ENCODE peak calls at places on chromosomes 3 and 15, in five cellular contexts. S is ovary, K is upper lobe of right lung, L is left ventricle myocardium inferior, A is H1. P is an unnamed sample. For H3K36me3 and H3K9me3, the result is how much of the 10 kb centered on the place peaks cover.

GRCh38 chr3:88036221-88036620 is 22.6 kb downstream of the CGGBP1 start:
- DNase-seq in S (no peak), K (no peak), L (no peak), A (no peak), P (no peak)

GRCh38 chr15:40103124-40103858 is 5.4 kb downstream of the BMF start:
- DNase-seq in S (peak), K (peak), L (peak), A (peak), P (peak)

GRCh38 chr3:175431396-175431795 is 572.3 kb downstream of the NAALADL2 start:
- DNase-seq in S (no peak), K (no peak), L (no peak), A (no peak), P (no peak)

GRCh38 chr15:54280726-54281125 is 302.5 kb downstream of the UNC13C start:
- DNase-seq in S (no peak), K (no peak), L (no peak), A (no peak), P (no peak)

GRCh38 chr3:129892486-129892856 is 1.0 kb downstream of the TMCC1 start:
- DNase-seq in S (no peak), K (no peak), L (no peak), A (no peak), P (no peak)

GRCh38 chr3:128971421-128971820 is 22.5 kb downstream of the CFAP92 start:
- DNase-seq in S (peak), K (no peak), L (peak), A (no peak), P (peak)

GRCh38 chr15:63894662-63894949 is 60.9 kb upstream of the HERC1 start:
- DNase-seq in S (no peak), K (peak), L (no peak), A (no peak), P (no peak)

GRCh38 chr3:197144188-197144587 is 114.6 kb upstream of the MELTF start:
- DNase-seq in S (no peak), K (no peak), L (no peak), A (no peak), P (no peak)

DNA sequence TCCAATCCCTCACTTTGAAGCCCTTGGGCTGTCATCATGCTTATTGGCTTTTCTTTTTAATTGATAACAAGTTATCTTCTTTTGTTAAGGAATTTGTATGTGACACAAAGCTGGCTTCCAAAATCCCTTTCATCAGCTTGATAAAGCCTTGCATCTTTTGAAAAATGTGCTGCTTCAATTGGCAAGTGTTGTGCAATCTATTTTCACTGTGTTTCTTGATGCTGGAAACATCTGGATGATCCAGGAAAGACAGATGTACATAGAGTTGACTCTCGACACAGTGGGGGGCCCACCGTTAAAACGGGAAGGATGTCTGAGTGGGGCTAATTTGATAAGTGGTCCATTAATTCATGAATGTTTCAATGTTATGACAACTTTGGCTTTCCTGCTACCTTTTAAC is 158.3 kb upstream of the WNT5A start:
- DNase-seq in S (no peak), K (no peak), L (no peak), A (no peak), P (no peak)
- H3K36me3 ChIP-seq in S (under half), K (under half), L (under half), A (under half), P (under half)

DNA sequence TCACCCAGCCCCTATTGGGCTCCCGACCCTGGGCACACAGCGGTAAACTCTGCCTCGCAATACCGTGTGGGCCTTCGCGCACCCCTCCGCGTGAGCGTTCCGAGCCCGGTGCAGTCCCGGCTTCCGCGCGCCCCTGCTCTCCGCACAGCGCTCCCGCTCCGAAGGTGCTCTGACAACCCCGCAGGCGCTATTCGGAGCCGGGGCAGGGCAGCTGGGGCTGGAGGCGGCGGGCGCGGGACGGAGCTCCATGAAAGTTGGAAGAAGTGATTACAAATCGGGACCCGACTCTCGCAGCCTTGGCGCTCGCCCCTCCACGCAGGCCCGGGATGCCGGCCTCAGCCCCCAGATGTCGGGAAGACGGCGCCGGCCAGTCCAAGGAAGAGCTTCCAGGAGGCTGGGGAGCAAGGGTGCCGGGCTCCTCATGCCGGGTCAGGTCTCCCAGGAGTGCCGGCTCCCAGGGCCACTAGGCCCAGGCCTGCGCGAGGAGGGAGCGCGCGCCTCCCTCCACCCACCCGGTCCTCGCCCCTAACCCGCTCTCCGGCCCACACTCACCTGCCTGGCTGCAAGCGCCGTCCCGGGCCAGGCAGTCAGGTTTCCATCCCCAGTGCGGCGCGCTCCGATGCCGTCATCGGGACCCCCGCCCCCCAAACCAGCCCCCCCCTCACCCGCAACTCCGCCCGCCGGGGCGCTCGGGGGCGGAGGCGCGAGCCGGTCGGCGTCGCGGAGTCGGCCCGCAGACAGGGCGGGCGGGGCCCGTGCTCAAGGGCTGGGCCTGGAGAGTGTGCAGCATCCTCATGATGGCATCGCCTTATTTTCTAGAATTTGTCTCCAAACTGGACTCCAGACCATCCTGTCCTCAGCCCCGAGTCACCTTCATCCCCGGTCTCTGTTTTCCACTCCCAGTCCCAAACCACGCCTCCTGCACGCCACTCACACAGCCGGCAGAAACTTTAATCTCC is at the start of gene KIF7:
- DNase-seq in S (peak), K (no peak), L (no peak), A (peak), P (peak)
- TF ChIP-seq CTCF in S (no peak), K (no peak), L (no peak), A (no peak), P (no peak)

DNA sequence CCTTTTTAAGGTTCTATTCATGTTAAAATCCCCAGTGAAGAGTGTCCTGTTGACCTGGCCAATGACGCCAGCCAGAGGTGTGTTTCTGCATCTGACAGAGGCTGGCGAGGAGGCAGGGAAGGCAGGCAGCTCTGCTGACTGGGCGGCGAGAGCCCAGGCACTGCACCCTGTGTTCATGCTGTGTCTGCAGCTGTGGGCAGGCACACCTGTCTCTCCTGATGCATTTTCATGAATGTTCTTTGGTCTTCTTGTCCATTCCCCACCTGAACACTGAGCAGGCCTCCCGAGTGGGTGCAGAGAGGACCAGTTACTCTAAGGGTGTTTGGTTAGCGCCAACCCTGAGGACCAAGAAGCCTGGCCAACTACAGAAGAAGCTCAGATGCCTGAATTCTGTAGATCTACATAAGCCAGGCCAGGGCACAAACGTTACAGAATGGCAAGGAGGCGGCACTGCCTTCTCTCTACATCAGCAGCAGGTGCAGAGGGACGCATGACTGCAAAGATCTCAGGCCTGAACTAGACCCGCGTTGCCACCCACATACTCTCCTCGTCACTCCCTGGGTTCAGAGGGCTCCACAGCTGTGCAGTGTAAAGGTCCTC is 233.7 kb downstream of the OCA2 start:
- DNase-seq in S (no peak), K (no peak), L (no peak), A (peak), P (no peak)
- H3K9me3 ChIP-seq in S (under half), K (under half), L (under half), A (under half), P (under half)

GRCh38 chr15:71811036-71811736 is 832 bp downstream of the NR2E3 start:
- DNase-seq in S (no peak), K (no peak), L (no peak), A (no peak), P (no peak)
- H3K36me3 ChIP-seq in S (under half), K (under half), L (under half), A (under half), P (under half)

DNA sequence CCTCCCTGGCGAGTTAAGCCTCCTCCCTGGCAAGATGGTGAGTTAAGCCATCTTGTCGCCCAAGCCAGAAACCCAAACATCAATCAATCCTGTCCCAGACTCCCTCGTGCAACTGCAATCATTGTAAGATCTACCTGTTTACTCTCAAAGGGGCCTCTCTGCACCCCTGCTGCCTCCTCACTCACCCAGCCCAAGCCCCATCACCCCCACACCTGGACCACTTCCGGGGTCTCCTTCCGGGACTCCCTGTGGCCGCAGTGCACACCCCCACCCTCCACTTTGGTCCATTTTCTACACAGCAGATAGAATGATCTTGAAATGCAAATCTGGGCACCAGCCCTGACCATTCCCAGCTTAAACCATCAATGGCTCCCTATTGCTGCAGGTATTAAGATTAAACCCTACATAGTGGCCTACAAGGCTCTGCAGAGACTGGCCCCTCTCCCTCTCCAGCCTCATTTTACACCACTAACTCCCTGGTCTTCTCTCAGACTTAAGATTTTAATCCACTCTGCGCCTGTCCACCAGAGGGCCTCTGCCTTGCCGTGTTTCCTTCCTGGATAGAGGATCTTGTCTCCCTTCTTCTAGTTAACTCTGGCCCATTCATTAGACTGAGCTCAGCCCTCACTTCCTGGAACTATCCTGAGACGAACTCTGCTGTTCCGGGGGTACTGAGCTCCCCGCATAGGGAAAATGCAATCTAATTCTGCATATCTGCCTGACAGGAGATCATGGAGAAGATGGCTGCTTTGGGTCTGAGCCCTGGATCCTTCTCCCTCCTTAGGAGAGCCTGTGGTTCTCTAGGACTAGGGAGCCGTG is 41.9 kb upstream of the SLC6A1 start:
- DNase-seq in S (peak), K (no peak), L (no peak), A (peak), P (no peak)
- TF ChIP-seq CTCF in S (no peak), K (peak), L (peak), A (peak), P (no peak)

GRCh38 chr3:43014216-43014615 is 35.1 kb downstream of the GASK1A start:
- DNase-seq in S (no peak), K (no peak), L (no peak), A (no peak), P (no peak)
- H3K9me3 ChIP-seq in S (under half), K (under half), L (under half), A (under half), P (under half)

GRCh38 chr3:150583028-150583427 is 20.1 kb upstream of the SELENOT start:
- DNase-seq in S (no peak), K (no peak), L (no peak), A (no peak), P (no peak)

GRCh38 chr3:150577854-150578253 is 25.3 kb upstream of the SELENOT start:
- DNase-seq in S (no peak), K (no peak), L (no peak), A (no peak), P (no peak)

GRCh38 chr3:150582620-150583019 is 20.5 kb upstream of the SELENOT start:
- DNase-seq in S (no peak), K (no peak), L (no peak), A (no peak), P (no peak)

GRCh38 chr3:150581174-150581573 is 21.9 kb upstream of the SELENOT start:
- DNase-seq in S (no peak), K (no peak), L (no peak), A (no peak), P (no peak)
- H3K36me3 ChIP-seq in S (under half), K (half or more), L (half or more), A (under half), P (under half)

GRCh38 chr3:113668015-113668414 is 28.4 kb downstream of the USF3 start:
- DNase-seq in S (no peak), K (no peak), L (no peak), A (no peak), P (no peak)
- TF ChIP-seq CTCF in S (no peak), K (no peak), L (no peak), A (no peak), P (no peak)

GRCh38 chr3:44642337-44642736 is 6.2 kb upstream of the ZNF35 start:
- DNase-seq in S (no peak), K (no peak), L (no peak), A (no peak), P (no peak)

GRCh38 chr3:44647771-44648170 is 761 bp upstream of the ZNF35 start:
- DNase-seq in S (no peak), K (no peak), L (no peak), A (no peak), P (no peak)

GRCh38 chr3:44648564-44649229 is at the start of gene ZNF35:
- DNase-seq in S (peak), K (peak), L (peak), A (peak), P (peak)

GRCh38 chr3:44643024-44643423 is 5.5 kb upstream of the ZNF35 start:
- DNase-seq in S (no peak), K (no peak), L (no peak), A (no peak), P (no peak)
- H3K9me3 ChIP-seq in S (under half), K (under half), L (half or more), A (under half), P (under half)

DNA sequence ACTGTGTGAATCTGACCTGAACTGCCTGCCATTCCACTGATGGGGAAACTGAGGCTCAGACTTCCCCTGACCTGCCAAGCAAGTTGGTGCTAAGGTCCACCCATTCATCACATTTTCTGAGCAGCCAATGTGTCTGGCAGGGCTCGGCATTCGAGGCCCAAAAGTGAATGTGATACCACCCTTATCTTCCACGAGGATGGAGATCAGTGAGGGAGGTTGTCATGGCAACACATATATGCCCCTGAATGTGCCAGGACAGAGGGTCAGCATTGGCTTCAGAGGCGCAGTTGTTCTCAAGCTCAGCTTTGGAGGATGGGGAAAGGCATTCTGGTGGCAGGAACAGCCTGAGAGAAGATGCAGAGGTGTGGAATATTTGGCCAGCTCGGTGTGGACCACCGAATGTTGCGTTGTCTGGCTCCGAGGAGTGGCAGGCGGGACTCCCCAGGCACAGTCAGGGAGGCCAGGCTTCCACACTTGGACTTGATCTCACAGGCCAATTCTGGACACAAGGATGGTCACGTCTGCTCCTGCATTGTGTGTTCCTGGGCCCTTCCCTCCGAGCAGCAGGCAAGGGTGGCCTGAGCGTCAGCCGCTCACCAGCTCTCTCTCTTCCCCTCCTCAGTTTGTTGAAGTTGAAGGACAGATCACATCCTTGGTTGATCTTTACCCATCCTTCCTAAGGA is 63.4 kb downstream of the GRIP2 start:
- DNase-seq in S (no peak), K (no peak), L (no peak), A (no peak), P (no peak)
- H3K36me3 ChIP-seq in S (under half), K (half or more), L (half or more), A (under half), P (under half)

P was measured in body of pancreas.